ENCODE peak calls at places on chromosome 11, in nine cellular contexts. O is T-helper 1 cell; W is neuronal stem cell; P is CD4-positive, alpha-beta T cell; F is EL; V is IMR-90; R is ELR; T is NCI-H460; X is stimulated activated CD4-positive, alpha-beta T cell treated with anti-CD3 and anti-CD28 coated beads, Interleukin-12 subunit alpha, Interleukin-12 subunit beta, amount 100 ng/mL, for 4 hours. K is an unnamed sample.

GRCh38 chr11:96827164-96827563 is 437.4 kb downstream of the JRKL start:
- DNase-seq in O (no peak), W (peak), P (no peak), F (no peak), V (peak), R (peak), T (peak), X (no peak), K (peak)

GRCh38 chr11:18768472-18768901 is 23.1 kb downstream of the PTPN5 start:
- DNase-seq in O (no peak), W (no peak), P (no peak), F (no peak), V (no peak), R (no peak), T (no peak), X (no peak), K (peak)

GRCh38 chr11:45576461-45577215 is 88.8 kb downstream of the CHST1 start:
- DNase-seq in O (no peak), W (no peak), P (no peak), F (no peak), V (no peak), R (no peak), T (no peak), X (no peak), K (peak)

GRCh38 chr11:74000770-74001169 is 8.1 kb downstream of the UCP3 start:
- DNase-seq in O (no peak), W (no peak), P (no peak), F (no peak), V (no peak), R (no peak), T (no peak), X (no peak), K (no peak)

GRCh38 chr11:124644426-124645280 is 22.0 kb downstream of the TBRG1 start:
- DNase-seq in O (peak), W (peak), P (peak), F (peak), V (peak), R (peak), T (peak), X (peak), K (peak)

GRCh38 chr11:13126430-13126829 is 117.3 kb downstream of the RASSF10 start:
- DNase-seq in O (no peak), W (no peak), P (no peak), F (no peak), V (peak), R (peak), T (peak), X (no peak), K (peak)

GRCh38 chr11:86291466-86292262 is 10.4 kb upstream of the HIKESHI start:
- DNase-seq in O (peak), W (peak), P (peak), F (peak), V (peak), R (peak), T (peak), X (peak), K (peak)

GRCh38 chr11:117725048-117725734 is 71.8 kb downstream of the DSCAML1 start:
- DNase-seq in O (no peak), W (no peak), P (no peak), F (no peak), V (no peak), R (no peak), T (no peak), X (no peak), K (no peak)

GRCh38 chr11:28245131-28245530 is 136.9 kb downstream of the METTL15 start:
- DNase-seq in O (no peak), W (no peak), P (no peak), F (peak), V (peak), R (no peak), T (no peak), X (no peak), K (peak)

GRCh38 chr11:69529001-69529400 is 47.5 kb downstream of the LINC01488 start:
- DNase-seq in O (no peak), W (no peak), P (no peak), F (no peak), V (no peak), R (no peak), T (no peak), X (no peak), K (no peak)

K was measured in M059J.